ENCODE peak calls at places on chromosomes 2 and 18, in ten cellular contexts. F is fibroblast of lung, C is fibroblast of villous mesenchyme, U is WERI-Rb-1, X is lower lobe of right lung, L is stomach, G is heart left ventricle, O is IMR-90, T is mammary epithelial cell, E is astrocyte. B is an unnamed sample.

GRCh38 chr2:62459672-62460071 is 46.3 kb downstream of the TMEM17 start:
- DNase-seq in C (no peak), U (no peak), O (no peak), X (no peak), E (no peak), G (no peak), T (no peak), L (no peak), F (no peak), B (no peak)

GRCh38 chr2:53994735-53995538 is 24.1 kb upstream of the PSME4 start:
- DNase-seq in O (no peak), G (no peak), E (no peak), F (no peak), U (no peak), C (no peak), L (no peak), T (no peak), X (no peak), B (no peak)

GRCh38 chr18:36850527-36851201 is 21.7 kb downstream of the KIAA1328 start:
- DNase-seq in G (no peak), T (peak; percentile 86), O (peak; percentile 96), E (peak; percentile 95), C (peak; percentile 87), L (no peak), F (peak; percentile 96), U (no peak), X (no peak), B (peak; percentile 93)

GRCh38 chr2:240644171-240644651 is 18.9 kb downstream of the GPR35 start:
- DNase-seq in L (peak; percentile 11), E (no peak), G (no peak), X (no peak), O (no peak), C (no peak), T (no peak), U (peak; percentile 43), F (no peak), B (no peak)

GRCh38 chr18:49460958-49461601 is 635 bp upstream of the DYM start:
- DNase-seq in E (peak; percentile 10), T (no peak), G (no peak), L (no peak), F (peak; percentile 13), O (no peak), C (peak; percentile 42), U (no peak), X (no peak), B (peak; percentile 33)

GRCh38 chr2:135744761-135745314 is 3.2 kb downstream of the UBXN4 start:
- DNase-seq in L (no peak), O (peak; percentile 17), X (no peak), C (peak; percentile 29), G (no peak), T (peak; percentile 65), E (peak; percentile 6), U (peak; percentile 73), F (peak; percentile 11), B (peak; percentile 88)

GRCh38 chr2:38997784-38998183 is 108.1 kb downstream of the ARHGEF33 start:
- DNase-seq in U (no peak), E (peak; percentile 90), L (no peak), T (peak; percentile 64), X (no peak), O (peak; percentile 98), F (peak; percentile 92), C (peak; percentile 94), G (no peak), B (peak; percentile 89)

GRCh38 chr2:64467463-64467843 is 13.5 kb downstream of the LGALSL start:
- DNase-seq in C (no peak), U (no peak), L (no peak), F (no peak), G (no peak), O (no peak), X (peak; percentile 75), T (no peak), E (no peak), B (no peak)

GRCh38 chr2:25314514-25315315 is 27.0 kb downstream of the DNMT3A start:
- DNase-seq in E (peak; percentile 38), C (no peak), U (peak; percentile 81), F (peak; percentile 55), X (peak; percentile 74), L (peak; percentile 68), O (peak; percentile 29), T (no peak), G (peak; percentile 85), B (no peak)

GRCh38 chr2:25315316-25315680 is 26.4 kb downstream of the DNMT3A start:
- DNase-seq in E (no peak), X (no peak), L (no peak), C (no peak), G (no peak), T (no peak), O (no peak), U (no peak), F (no peak), B (no peak)

GRCh38 chr2:25311866-25312575 is 29.7 kb downstream of the DNMT3A start:
- DNase-seq in U (peak; percentile 70), G (no peak), C (no peak), F (no peak), E (no peak), L (peak; percentile 80), O (no peak), T (no peak), X (no peak), B (no peak)

GRCh38 chr2:25312958-25313710 is 28.6 kb downstream of the DNMT3A start:
- DNase-seq in G (no peak), L (no peak), O (no peak), C (no peak), E (no peak), F (no peak), T (no peak), X (no peak), U (no peak), B (no peak)

DNA sequence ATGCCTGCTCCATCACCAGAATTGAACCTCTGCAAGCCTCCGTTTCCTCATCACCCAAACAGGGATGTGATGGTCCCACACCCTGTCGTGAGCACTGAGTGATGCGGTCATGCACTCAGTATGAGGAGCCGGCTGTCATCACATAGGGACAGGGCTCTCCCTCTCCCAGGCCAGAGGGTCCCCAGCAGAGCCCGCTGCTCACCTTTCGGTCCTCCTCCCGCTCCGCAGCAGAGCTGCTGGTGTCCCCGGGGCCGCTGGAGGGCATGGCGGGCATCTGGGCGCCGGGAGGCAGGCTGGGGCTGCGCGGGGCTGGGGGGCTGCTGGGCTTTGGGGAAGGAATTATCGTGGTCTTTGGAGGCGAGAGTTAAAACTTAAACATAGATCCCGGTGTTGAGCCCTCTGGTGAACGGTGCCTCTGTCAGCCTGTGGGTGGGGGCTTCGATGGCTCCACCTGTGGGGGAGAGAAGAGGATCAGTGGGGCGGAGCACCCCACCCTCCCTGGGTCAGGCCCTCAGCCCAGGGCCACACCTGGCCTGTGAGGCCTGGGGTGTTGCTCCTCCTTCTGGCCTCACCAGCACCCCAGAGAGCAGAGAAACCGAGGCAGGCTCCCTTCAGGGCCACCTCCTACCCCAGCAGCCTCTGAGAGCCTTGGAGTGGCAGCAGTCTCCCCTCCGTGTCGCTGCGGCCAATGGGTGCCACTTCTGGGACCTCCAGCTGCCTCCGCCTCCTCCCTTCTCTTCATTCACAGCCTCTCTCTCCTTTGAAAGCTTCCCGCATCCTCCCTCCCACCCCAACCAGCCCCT is 27.8 kb downstream of the DNMT3A start:
- DNase-seq in O (no peak), G (no peak), L (no peak), U (no peak), T (no peak), F (no peak), E (no peak), X (no peak), C (no peak), B (no peak)
- H3K4me3 ChIP-seq in O (no peak overlapping the region), G (no peak overlapping the region), L (no peak overlapping the region), U (no peak overlapping the region), T (no peak overlapping the region), F (no peak overlapping the region), E (no peak overlapping the region), X (no peak overlapping the region), C (no peak overlapping the region), B (no peak overlapping the region)

GRCh38 chr2:217920879-217921603 is 81.8 kb downstream of the TNS1 start:
- DNase-seq in C (no peak), E (peak; percentile 63), L (no peak), O (peak; percentile 44), G (peak; percentile 76), U (no peak), F (peak; percentile 75), X (no peak), T (no peak), B (no peak)

GRCh38 chr2:217919781-217920351 is 82.9 kb downstream of the TNS1 start:
- DNase-seq in G (peak; percentile 54), U (no peak), F (peak; percentile 93), L (no peak), X (peak; percentile 50), T (no peak), E (peak; percentile 86), O (peak; percentile 91), C (peak; percentile 70), B (no peak)

GRCh38 chr2:217919204-217919603 is 83.6 kb downstream of the TNS1 start:
- DNase-seq in O (no peak), T (no peak), X (peak; percentile 47), C (no peak), G (no peak), L (no peak), U (no peak), E (no peak), F (no peak), B (no peak)

GRCh38 chr2:217916504-217917254 is 86.1 kb downstream of the TNS1 start:
- DNase-seq in L (no peak), U (no peak), O (no peak), G (no peak), F (no peak), C (no peak), T (no peak), E (no peak), X (peak; percentile 72), B (no peak)

DNA sequence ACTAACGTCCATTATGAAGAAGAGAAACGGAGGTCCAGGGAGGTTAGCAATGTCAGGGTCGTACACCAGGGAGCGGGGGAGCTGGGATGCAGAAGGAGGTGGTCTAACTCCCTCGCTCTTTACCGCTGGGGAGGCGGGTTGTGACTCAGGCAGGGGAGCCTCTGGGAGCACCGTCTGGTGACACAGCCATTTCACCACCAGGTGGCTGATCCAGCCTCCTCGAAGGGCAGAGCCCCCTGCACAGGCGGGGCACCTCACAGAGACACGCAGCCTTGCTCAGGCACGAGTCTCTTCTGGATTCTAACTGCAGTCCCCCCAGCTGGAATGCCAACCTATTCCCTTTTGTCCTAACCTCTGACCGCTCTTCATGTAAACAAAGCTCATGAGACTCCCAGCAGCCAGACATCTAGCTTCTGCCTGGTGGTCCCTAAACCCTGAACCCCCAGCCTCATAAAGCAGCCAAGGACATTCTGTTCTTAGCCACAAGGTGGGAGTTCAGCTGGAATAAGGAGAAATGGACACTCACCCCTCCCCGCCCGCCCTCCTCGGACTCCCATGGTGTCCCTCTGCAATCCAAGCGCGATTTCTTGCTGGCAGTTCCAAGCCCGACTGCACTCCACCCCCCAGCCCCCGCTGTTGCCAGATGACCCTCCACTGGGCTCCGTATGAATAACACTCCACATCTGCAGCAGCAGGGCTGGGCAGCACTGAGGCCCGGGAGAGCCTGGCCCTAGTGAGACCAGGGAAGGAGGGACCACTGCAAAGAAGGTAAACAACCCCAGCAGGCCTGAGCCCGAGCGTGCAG is 84.4 kb downstream of the TNS1 start:
- DNase-seq in U (peak; percentile 72), C (peak; percentile 48), T (no peak), X (no peak), G (peak; percentile 32), O (peak; percentile 39), F (peak; percentile 60), E (peak; percentile 42), L (no peak), B (no peak)
- TF ChIP-seq CTCF in U (peak; percentile 78), C (peak; percentile 40), T (no peak), X (no peak), G (no peak), O (peak; percentile 29), F (no peak), E (peak; percentile 22), L (no peak), B (peak; percentile 14)

GRCh38 chr2:159091981-159092380 is 123.5 kb downstream of the TANC1 start:
- DNase-seq in X (no peak), U (no peak), O (no peak), F (no peak), T (no peak), G (no peak), E (no peak), C (peak; percentile 70), L (no peak), B (peak; percentile 22)

GRCh38 chr2:159090514-159091201 is 122.2 kb downstream of the TANC1 start:
- DNase-seq in X (no peak), T (peak; percentile 73), C (peak; percentile 48), E (peak; percentile 74), U (no peak), O (peak; percentile 38), F (peak; percentile 78), G (no peak), L (no peak), B (peak; percentile 87)

GRCh38 chr2:159093496-159093895 is 125.1 kb downstream of the TANC1 start:
- DNase-seq in C (peak; percentile 97), L (no peak), G (no peak), O (peak; percentile 36), X (no peak), U (no peak), T (no peak), E (no peak), F (no peak), B (no peak)

GRCh38 chr2:159089543-159089942 is 121.1 kb downstream of the TANC1 start:
- DNase-seq in E (no peak), O (no peak), G (peak; percentile 51), T (no peak), F (no peak), C (no peak), X (no peak), L (no peak), U (no peak), B (no peak)

GRCh38 chr2:159091381-159091780 is 122.9 kb downstream of the TANC1 start:
- DNase-seq in U (no peak), O (peak; percentile 84), T (peak; percentile 47), L (no peak), X (no peak), G (no peak), E (peak; percentile 87), F (peak; percentile 90), C (peak; percentile 79), B (peak; percentile 62)
- H3K4me3 ChIP-seq in U (no peak overlapping the region), O (no peak overlapping the region), T (no peak overlapping the region), L (no peak overlapping the region), X (no peak overlapping the region), G (no peak overlapping the region), E (peak overlapping the region; percentile 40), F (no peak overlapping the region), C (no peak overlapping the region), B (no peak overlapping the region)

DNA sequence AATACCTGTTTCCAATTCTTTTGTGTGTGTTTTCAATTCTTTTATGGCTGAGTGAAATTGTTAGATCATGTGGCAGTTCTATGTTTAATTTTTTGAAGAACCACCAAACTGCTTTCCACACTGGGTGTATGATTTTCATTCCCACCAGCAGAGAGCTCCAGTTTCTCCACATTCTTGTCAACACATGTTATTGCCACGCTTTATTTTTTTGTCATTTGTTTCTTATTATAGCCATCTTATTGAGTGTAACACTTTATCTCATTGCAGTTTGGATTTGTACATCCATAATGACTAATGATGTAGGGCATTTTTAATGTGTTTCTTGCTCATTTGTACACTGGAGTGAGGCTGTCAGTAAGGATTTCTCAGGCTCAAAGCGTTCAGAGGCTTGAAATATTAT is 184.3 kb downstream of the PIEZO2 start:
- DNase-seq in C (peak; percentile 8), U (no peak), O (peak; percentile 6), E (no peak), G (no peak), X (no peak), F (no peak), L (no peak), T (no peak), B (no peak)
- TF ChIP-seq CTCF in C (no peak), U (no peak), O (peak; percentile 20), E (no peak), G (no peak), X (no peak), F (no peak), L (no peak), T (no peak), B (no peak)

B was measured in epithelial cell of esophagus.